ENCODE peak calls at places on chromosomes 1 and 21, in four cellular contexts. O is hepatocyte, D is SK-N-SH, Y is K562. J is an unnamed sample.
A peak's percentile ranks its signal among the peaks of the same experiment; 100 is the strongest.

GRCh38 chr1:164863056-164863455 is 304.1 kb downstream of the PBX1 start:
- DNase-seq in Y (no peak), O (no peak), D (no peak), J (no peak)

GRCh38 chr1:198669023-198669698 is 30.3 kb downstream of the PTPRC start:
- DNase-seq in Y (peak; percentile 23), O (peak; percentile 9), D (peak; percentile 22), J (peak; percentile 64)

GRCh38 chr1:176494436-176494835 is 31.5 kb downstream of the PAPPA2 start:
- DNase-seq in Y (no peak), D (no peak), O (no peak), J (no peak)

GRCh38 chr1:65372557-65372956 is 47.9 kb upstream of the LEPR start:
- DNase-seq in O (no peak), D (no peak), Y (no peak), J (no peak)

GRCh38 chr1:219926363-219926998 is 1.9 kb downstream of the SLC30A10 start:
- DNase-seq in Y (peak; percentile 41), D (no peak), O (peak; percentile 37), J (no peak)

GRCh38 chr1:114718661-114719423 is 2.3 kb upstream of the NRAS start:
- DNase-seq in Y (no peak), O (peak; percentile 16), D (no peak), J (no peak)

GRCh38 chr1:100034465-100034864 is 64.7 kb downstream of the SLC35A3 start:
- DNase-seq in D (peak; percentile 68), Y (no peak), O (peak; percentile 28), J (peak; percentile 80)

GRCh38 chr1:76510672-76511071 is 356.6 kb upstream of the ST6GALNAC5 start:
- DNase-seq in O (no peak), Y (no peak), D (no peak), J (no peak)

GRCh38 chr1:84726593-84727275 is 36.5 kb upstream of the SSX2IP start:
- DNase-seq in Y (no peak), D (no peak), O (no peak), J (no peak)

GRCh38 chr1:193438312-193438711 is 251.9 kb upstream of the B3GALT2 start:
- DNase-seq in Y (no peak), D (no peak), O (no peak), J (no peak)

GRCh38 chr1:186244825-186245224 is 130.2 kb downstream of the TPR start:
- DNase-seq in Y (no peak), O (no peak), D (no peak), J (peak; percentile 74)

GRCh38 chr1:237756304-237756967 is 134.3 kb downstream of the ZP4 start:
- DNase-seq in Y (no peak), D (no peak), O (peak; percentile 12), J (no peak)

GRCh38 chr1:66998972-66999371 is 55.0 kb downstream of the SLC35D1 start:
- DNase-seq in O (no peak), Y (no peak), D (no peak), J (no peak)

GRCh38 chr1:106876384-106876783 is 180.1 kb upstream of the PRMT6 start:
- DNase-seq in D (no peak), Y (no peak), O (no peak), J (no peak)

GRCh38 chr1:223836586-223836985 is 9.2 kb downstream of the TP53BP2 start:
- DNase-seq in Y (peak; percentile 39), D (no peak), O (peak; percentile 41), J (no peak)

GRCh38 chr1:34162852-34163766 is 1.9 kb downstream of the CSMD2 start:
- DNase-seq in Y (peak; percentile 60), O (peak; percentile 92), D (peak; percentile 89), J (peak; percentile 76)

GRCh38 chr1:197773856-197774255 is 1.4 kb downstream of the DENND1B start:
- DNase-seq in O (no peak), D (no peak), Y (no peak), J (peak; percentile 49)

GRCh38 chr1:156540955-156541354 is 31.4 kb downstream of the IQGAP3 start:
- DNase-seq in O (no peak), D (no peak), Y (no peak), J (no peak)

GRCh38 chr1:234696986-234697385 is 87.0 kb upstream of the IRF2BP2 start:
- DNase-seq in O (no peak), D (no peak), Y (no peak), J (no peak)

GRCh38 chr1:226882631-226883409 is 12.4 kb downstream of the PSEN2 start:
- DNase-seq in Y (no peak), D (no peak), O (peak; percentile 27), J (peak; percentile 42)

GRCh38 chr21:43372663-43373386 is 54.1 kb downstream of the SIK1 start:
- DNase-seq in D (no peak), Y (no peak), O (no peak), J (no peak)

GRCh38 chr1:9890224-9890731 is 19.8 kb downstream of the CTNNBIP1 start:
- DNase-seq in O (peak; percentile 80), D (no peak), Y (no peak), J (peak; percentile 39)

GRCh38 chr1:101178341-101178687 is 58.5 kb upstream of the S1PR1 start:
- DNase-seq in D (no peak), Y (no peak), O (no peak), J (no peak)

GRCh38 chr1:160708821-160709220 is 2.8 kb downstream of the CD48 start:
- DNase-seq in O (no peak), D (no peak), Y (no peak), J (peak; percentile 63)

GRCh38 chr1:24418898-24419628 is 3.5 kb downstream of the NIPAL3 start:
- DNase-seq in Y (peak; percentile 72), D (no peak), O (no peak), J (no peak)

GRCh38 chr21:38202811-38203210 is 54.0 kb upstream of the KCNJ15 start:
- DNase-seq in O (no peak), D (no peak), Y (no peak), J (no peak)

GRCh38 chr1:168535536-168535935 is 8.3 kb downstream of the XCL2 start:
- DNase-seq in D (no peak), Y (no peak), O (no peak), J (no peak)

GRCh38 chr1:207844374-207844773 is 66.6 kb downstream of the CD34 start:
- DNase-seq in O (no peak), Y (no peak), D (no peak), J (no peak)

GRCh38 chr1:201456499-201457309 is 12.3 kb downstream of the PHLDA3 start:
- DNase-seq in Y (peak; percentile 37), O (peak; percentile 73), D (no peak), J (peak; percentile 80)

GRCh38 chr1:107609808-107610207 is 355.2 kb downstream of the VAV3 start:
- DNase-seq in D (no peak), Y (no peak), O (no peak), J (no peak)

GRCh38 chr1:213925783-213926182 is 62.0 kb upstream of the PROX1 start:
- DNase-seq in O (no peak), Y (no peak), D (no peak), J (no peak)

GRCh38 chr21:39366563-39366962 is 17.7 kb upstream of the HMGN1 start:
- DNase-seq in O (no peak), D (no peak), Y (no peak), J (no peak)

GRCh38 chr1:1157914-1158710 is 15.6 kb upstream of the TTLL10 start:
- DNase-seq in D (no peak), O (peak; percentile 73), Y (peak; percentile 83), J (peak; percentile 61)

DNA sequence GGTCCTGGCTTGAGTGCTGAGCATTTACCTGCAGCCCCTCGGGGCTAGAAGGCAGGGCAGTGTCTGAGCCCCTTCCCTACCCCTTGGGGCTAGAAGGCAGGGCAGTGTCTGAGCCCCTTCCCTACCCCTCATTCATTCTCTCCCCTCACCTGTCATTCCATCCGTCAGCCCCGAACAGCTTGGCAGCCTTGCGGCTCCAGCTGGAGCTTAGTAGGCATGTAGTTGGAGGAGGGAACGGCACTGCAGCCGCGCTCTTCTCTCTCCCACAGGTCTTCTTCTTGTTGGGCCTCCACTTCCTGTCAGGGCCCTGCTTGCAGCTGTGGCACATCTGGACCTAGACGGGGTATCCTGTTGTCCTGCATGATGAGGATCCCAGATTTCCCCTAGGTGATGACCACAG is 22.1 kb downstream of the MAPKAPK2 start:
- DNase-seq in Y (no peak), O (no peak), D (no peak), J (no peak)
- H3K27ac ChIP-seq in Y (no peak overlapping the region), O (no peak overlapping the region), D (no peak overlapping the region), J (no peak overlapping the region)

DNA sequence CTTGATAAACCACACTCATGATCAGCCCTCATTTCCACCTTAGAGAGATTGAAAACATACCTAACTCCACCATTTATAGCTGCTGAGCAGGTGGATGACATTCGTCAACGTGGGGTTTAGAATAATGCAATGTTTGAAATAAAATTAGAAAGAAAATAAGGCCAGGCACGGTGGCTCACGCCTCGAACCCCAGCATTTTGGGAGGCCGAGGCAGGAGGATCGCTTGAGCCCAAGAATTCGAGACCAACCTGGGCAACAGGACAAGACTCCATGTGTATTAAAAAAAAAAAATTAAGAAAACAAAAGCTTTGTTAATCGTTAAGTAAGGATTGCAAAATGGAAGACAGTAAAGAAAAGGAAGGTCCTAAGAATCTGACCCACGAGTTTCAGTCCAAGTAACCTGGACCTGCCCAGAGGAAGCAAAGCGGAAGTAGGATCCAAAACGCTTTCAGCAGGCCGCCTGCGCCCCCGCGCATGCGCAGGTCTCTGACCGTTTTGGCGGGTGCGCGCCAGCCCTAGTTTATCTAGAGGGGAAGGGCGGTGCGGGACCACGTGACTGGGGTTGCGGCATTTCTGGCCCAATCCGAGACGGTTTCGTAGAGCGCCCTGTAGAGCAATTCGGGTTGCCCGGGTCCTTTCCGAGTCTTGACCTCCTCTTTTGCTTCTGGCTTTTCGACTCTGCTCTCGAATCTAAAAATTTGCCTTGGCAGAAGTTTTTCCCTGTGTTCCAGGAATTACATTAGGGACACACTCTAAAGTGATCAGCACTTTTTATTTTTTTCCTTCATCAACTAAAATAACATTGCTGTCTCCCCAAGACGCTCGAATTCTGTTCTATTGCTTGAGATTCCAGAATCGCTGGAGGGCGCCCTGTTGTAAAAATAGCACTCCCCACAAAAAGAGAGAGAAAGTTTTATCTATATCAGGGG is 22.5 kb downstream of the ANP32E start:
- DNase-seq in D (peak; percentile 93), O (peak; percentile 98), Y (no peak), J (peak; percentile 99)
- H2AFZ ChIP-seq in D (peak overlapping the region; percentile 95), O (peak overlapping the region; percentile 82), Y (no peak overlapping the region), J (peak overlapping the region; percentile 80)

DNA sequence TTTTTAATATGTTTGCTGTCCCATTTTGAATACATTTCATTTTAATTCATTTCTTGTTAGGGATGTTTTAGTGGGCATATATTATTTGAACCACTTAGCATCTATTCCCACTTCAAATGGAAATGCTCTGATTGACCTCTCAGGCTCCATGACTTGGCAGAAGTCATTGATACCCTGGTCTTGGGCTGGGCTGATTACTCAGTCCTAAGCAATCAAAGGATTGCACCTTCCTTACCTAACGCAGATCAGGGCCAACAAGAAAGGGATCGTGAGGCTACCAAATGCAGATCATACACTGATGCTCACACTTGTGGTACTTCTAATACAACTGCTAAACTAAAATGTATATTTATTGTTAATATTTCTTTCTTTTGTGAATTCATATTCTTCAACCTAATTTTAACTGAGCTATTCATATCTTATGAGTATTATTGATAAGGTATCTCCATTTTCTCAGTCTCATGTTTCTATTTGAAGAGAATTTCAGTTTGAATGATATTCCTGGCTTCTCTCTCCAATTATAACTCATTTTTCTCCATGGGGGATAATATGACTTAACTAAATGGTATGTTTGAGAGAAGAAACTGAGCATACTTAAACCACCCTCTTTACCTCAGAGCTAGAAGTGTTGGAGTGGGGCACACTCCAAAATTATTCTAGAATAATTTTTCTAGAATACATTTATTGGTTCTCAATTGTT is 615.5 kb upstream of the ADAMTS5 start:
- DNase-seq in Y (no peak), O (no peak), D (no peak), J (no peak)
- H3K27ac ChIP-seq in Y (no peak overlapping the region), O (no peak overlapping the region), D (peak overlapping the region; percentile 3), J (no peak overlapping the region)

DNA sequence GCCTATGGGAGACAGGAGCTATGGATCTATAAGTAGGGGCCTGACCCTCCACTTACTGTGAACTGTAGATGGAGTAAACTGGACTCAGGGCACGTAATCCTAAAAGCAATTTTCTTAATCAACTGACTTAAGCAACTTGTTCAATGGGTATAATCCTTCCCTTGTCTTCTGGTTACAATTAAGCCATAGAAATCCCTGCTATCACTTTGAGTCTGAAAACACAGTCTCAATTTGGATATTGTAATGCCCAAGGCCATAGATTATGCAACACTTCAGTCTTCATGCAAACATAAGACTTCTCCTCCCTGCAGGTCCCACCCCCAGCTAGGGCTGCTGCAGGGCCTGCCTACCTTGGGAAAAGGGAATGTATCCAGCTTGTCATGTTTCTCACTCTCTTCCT is 6.2 kb upstream of the SLC5A9 start:
- DNase-seq in D (no peak), Y (no peak), O (no peak), J (no peak)
- H2AFZ ChIP-seq in D (no peak overlapping the region), Y (no peak overlapping the region), O (no peak overlapping the region), J (no peak overlapping the region)

J was measured in Karpas-422.